ENCODE peak calls at places on chromosomes 7 and 10, in four cellular contexts. H is tibial artery; A is stimulated activated CD8-positive, alpha-beta memory T cell treated with anti-CD3 and anti-CD28 coated beads, Interleukin-2, amount 100 ng/mL, for 1 hour; L is dorsolateral prefrontal cortex. M is an unnamed sample.

GRCh38 chr7:108613147-108613948 is 43.7 kb downstream of the DNAJB9 start:
- DNase-seq in L (no peak), A (no peak), H (no peak), M (peak)

GRCh38 chr7:140019606-140020005 is 43.1 kb downstream of the PARP12 start:
- DNase-seq in L (no peak), A (no peak), H (no peak), M (no peak)

GRCh38 chr10:113929522-113929921 is 75.1 kb downstream of the NHLRC2 start:
- DNase-seq in A (no peak), L (no peak), H (no peak), M (no peak)

GRCh38 chr10:103872137-103872933 is 17.0 kb upstream of the SH3PXD2A start:
- DNase-seq in H (no peak), A (no peak), L (no peak), M (peak)

GRCh38 chr7:39560997-39561396 is 5.2 kb upstream of the YAE1 start:
- DNase-seq in L (no peak), H (no peak), A (no peak), M (no peak)

GRCh38 chr10:47349941-47350371 is 1.8 kb downstream of the RBP3 start:
- DNase-seq in H (no peak), A (no peak), L (no peak), M (no peak)

GRCh38 chr7:55522268-55522902 is 49.9 kb downstream of the VOPP1 start:
- DNase-seq in H (no peak), A (no peak), L (no peak), M (no peak)

GRCh38 chr10:96718304-96718990 is 1.9 kb downstream of the PIK3AP1 start:
- DNase-seq in H (no peak), A (no peak), L (no peak), M (no peak)

GRCh38 chr7:33091641-33092191 is 17.5 kb downstream of the RP9 start:
- DNase-seq in A (no peak), H (no peak), L (no peak), M (no peak)

GRCh38 chr7:134703781-134704180 is 57.1 kb downstream of the BPGM start:
- DNase-seq in H (peak), L (no peak), A (no peak), M (no peak)

GRCh38 chr10:71303569-71303907 is 15.5 kb upstream of the SLC29A3 start:
- DNase-seq in H (no peak), L (no peak), A (no peak), M (no peak)

GRCh38 chr7:516606-517456 is 2.8 kb downstream of the PDGFA start:
- DNase-seq in A (no peak), L (no peak), H (peak), M (peak)

GRCh38 chr10:23980054-23980453 is 228.9 kb upstream of the KIAA1217 start:
- DNase-seq in H (no peak), L (no peak), A (no peak), M (no peak)

GRCh38 chr10:123611876-123612275 is 54.3 kb upstream of the GPR26 start:
- DNase-seq in H (no peak), L (no peak), A (no peak), M (no peak)

M was measured in mammary epithelial cell.